ENCODE peak calls at places on chromosomes 5 and 9, in eight cellular contexts. B is BJ; D is astrocyte; Z is CD4-positive, alpha-beta T cell; A is GM13976; U is lower leg skin; H is sigmoid colon; X is body of pancreas. P is an unnamed sample.

GRCh38 chr5:72818866-72819534 is 2.5 kb downstream of the TNPO1 start:
- DNase-seq in Z (peak), X (peak), A (peak), B (no peak), H (peak), D (no peak), U (peak), P (no peak)

GRCh38 chr9:87855061-87855460 is 27.6 kb upstream of the SPATA31E1 start:
- DNase-seq in A (no peak), H (no peak), Z (no peak), U (no peak), X (no peak), B (no peak), D (no peak), P (no peak)

GRCh38 chr5:146993876-146994530 is 115.4 kb upstream of the PPP2R2B start:
- DNase-seq in X (no peak), A (no peak), Z (no peak), U (no peak), B (no peak), D (peak), H (no peak), P (no peak)

GRCh38 chr9:34994429-34995287 is 5.1 kb downstream of the DNAJB5 start:
- DNase-seq in X (no peak), D (peak), A (peak), B (no peak), Z (no peak), U (peak), H (no peak), P (no peak)

GRCh38 chr5:150672237-150672883 is 11.3 kb downstream of the MYOZ3 start:
- DNase-seq in Z (no peak), H (peak), X (no peak), A (peak), U (peak), B (no peak), D (no peak), P (no peak)

GRCh38 chr5:178069909-178070308 is 43.4 kb upstream of the N4BP3 start:
- DNase-seq in D (no peak), H (no peak), U (no peak), Z (no peak), X (peak), B (no peak), A (peak), P (no peak)

GRCh38 chr9:96686638-96687335 is 31.7 kb upstream of the PRXL2C start:
- DNase-seq in U (peak), D (peak), H (peak), Z (peak), X (peak), B (peak), A (peak), P (no peak)

GRCh38 chr5:147481376-147481775 is 28.5 kb downstream of the DPYSL3 start:
- DNase-seq in A (no peak), X (no peak), B (no peak), H (no peak), D (peak), Z (no peak), U (no peak), P (peak)

GRCh38 chr5:43603535-43604363 is 769 bp downstream of the NNT start:
- DNase-seq in B (no peak), H (peak), X (peak), A (peak), Z (peak), U (peak), D (peak), P (no peak)

GRCh38 chr5:180670586-180671359 is 21.4 kb upstream of the FLT4 start:
- DNase-seq in Z (no peak), H (no peak), A (peak), B (no peak), U (no peak), X (peak), D (peak), P (no peak)

GRCh38 chr9:34459356-34459755 is 751 bp downstream of the DNAI1 start:
- DNase-seq in Z (no peak), A (no peak), B (no peak), D (no peak), H (no peak), X (no peak), U (peak), P (no peak)

GRCh38 chr5:134135091-134135655 is 20.7 kb downstream of the TCF7 start:
- DNase-seq in B (no peak), Z (peak), H (peak), D (no peak), U (no peak), A (no peak), X (no peak), P (no peak)

GRCh38 chr5:137370096-137370495 is 129.0 kb downstream of the SPOCK1 start:
- DNase-seq in Z (no peak), H (no peak), X (no peak), U (peak), D (peak), B (peak), A (no peak), P (no peak)

DNA sequence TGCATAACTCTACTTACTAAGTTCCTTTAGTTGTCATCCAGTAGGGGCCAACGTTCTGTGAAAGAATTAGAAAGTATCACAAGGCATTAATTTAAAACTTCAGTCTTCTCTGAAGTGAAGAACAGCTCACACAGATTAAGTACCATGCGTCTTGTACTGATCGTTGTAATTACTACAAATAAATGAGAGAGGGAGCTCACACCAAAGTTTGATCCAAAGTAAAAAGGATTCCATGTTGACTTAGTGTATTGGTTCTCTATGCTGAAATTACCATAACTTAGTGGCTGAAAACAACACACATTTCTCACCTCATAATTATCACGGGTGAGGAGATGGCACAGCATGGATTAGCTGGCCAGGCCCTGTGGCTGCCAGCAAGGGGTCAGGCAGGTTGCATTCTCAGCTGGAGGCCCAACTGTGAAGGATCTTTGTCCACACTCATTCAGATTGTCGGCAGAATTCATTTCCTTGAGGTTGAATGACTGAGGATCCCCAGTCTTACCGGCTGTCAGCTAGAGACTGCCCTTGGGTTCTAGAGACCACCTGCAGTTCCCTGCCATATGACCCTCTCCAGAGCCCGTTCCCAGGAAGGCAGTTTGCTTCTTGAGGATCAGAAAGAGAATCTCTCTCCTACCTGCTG is 169.1 kb downstream of the YTHDC2 start:
- DNase-seq in U (no peak), A (no peak), D (peak), H (no peak), B (no peak), X (no peak), Z (no peak), P (no peak)
- TF ChIP-seq CTCF in U (no peak), A (no peak), D (no peak), H (no peak), B (peak), X (no peak), Z (no peak), P (no peak)

GRCh38 chr9:93010696-93011095 is 47.8 kb upstream of the SUSD3 start:
- DNase-seq in U (peak), A (peak), B (no peak), H (no peak), X (no peak), D (no peak), Z (no peak), P (no peak)
- TF ChIP-seq CTCF in U (no peak), A (no peak), B (no peak), H (no peak), X (no peak), D (no peak), Z (no peak), P (no peak)

GRCh38 chr5:173057062-173057924 is 1.1 kb downstream of the CREBRF start:
- DNase-seq in A (peak), B (peak), H (peak), X (peak), D (peak), Z (peak), U (peak), P (peak)
- TF ChIP-seq CTCF in A (no peak), B (peak), H (no peak), X (peak), D (no peak), Z (no peak), U (no peak), P (peak)

DNA sequence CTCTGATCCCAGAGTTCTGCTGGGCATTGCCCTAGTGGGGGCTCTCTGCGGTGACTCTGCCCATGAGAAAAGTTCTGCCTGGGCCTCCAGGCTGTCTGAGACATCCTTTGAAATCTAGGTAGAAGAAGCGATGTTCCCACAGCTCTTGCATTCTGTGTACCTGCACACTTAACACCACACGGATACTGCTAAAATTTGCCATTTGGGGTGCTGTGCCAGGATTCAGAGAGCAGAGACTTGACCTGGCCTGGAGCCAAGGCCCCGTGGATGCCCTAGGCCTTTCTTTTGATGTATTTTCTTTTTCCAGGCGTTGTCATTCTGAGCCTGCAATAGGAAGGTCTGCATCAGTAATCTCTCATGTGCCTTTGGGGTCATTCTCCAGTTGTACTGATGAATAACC is 89.3 kb upstream of the IL12B start:
- DNase-seq in X (no peak), B (no peak), H (no peak), U (no peak), A (no peak), Z (no peak), D (no peak), P (no peak)
- TF ChIP-seq CTCF in X (no peak), B (no peak), H (no peak), U (no peak), A (no peak), Z (no peak), D (no peak), P (no peak)

GRCh38 chr5:115812372-115812771 is 4.1 kb downstream of the CDO1 start:
- DNase-seq in B (no peak), U (no peak), Z (no peak), H (no peak), D (no peak), A (no peak), X (no peak), P (no peak)

GRCh38 chr5:115813719-115814118 is 2.7 kb downstream of the CDO1 start:
- DNase-seq in X (no peak), A (no peak), Z (no peak), U (no peak), B (no peak), H (no peak), D (no peak), P (no peak)

GRCh38 chr5:115816226-115817042 is at the start of gene CDO1:
- DNase-seq in Z (no peak), B (no peak), X (peak), D (peak), H (peak), A (peak), U (peak), P (no peak)

GRCh38 chr5:115815693-115816225 is 700 bp downstream of the CDO1 start:
- DNase-seq in H (no peak), X (no peak), D (peak), A (peak), B (no peak), U (no peak), Z (no peak), P (no peak)

DNA sequence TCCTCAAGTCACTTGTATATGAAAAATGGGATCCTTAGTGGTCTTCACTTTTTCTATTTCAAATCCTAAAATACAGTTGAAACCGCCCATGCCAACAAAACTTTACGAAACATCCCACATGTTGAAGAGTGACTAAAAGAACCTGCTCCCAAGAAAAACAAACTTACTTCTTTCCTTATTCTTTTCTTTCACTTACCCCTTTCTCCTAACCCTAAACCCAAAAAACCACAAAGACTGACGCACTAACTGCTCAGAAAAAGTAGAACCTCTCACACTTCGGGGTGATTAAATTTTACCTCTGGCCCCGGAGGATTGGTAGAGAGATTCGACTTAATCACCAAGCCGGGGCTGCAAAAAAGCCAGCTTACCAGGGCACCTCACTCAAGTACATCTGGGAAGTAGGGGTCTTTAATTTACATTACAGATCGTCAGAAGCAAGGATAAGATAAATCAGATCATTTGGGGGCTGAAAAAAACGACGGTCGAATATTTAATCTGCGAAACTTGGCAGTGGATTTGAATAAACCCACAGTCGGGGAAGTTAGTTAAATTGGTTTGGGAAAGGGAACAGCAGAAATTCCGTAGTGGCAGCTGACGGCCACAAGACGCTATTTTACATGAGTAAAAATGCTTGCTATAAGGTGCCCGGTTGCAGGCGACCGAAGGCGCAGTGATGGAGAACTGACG is 1.3 kb downstream of the CDO1 start:
- DNase-seq in B (no peak), H (no peak), Z (no peak), A (no peak), X (no peak), U (no peak), D (peak), P (no peak)
- TF ChIP-seq CTCF in B (no peak), H (no peak), Z (no peak), A (no peak), X (no peak), U (no peak), D (no peak), P (no peak)

DNA sequence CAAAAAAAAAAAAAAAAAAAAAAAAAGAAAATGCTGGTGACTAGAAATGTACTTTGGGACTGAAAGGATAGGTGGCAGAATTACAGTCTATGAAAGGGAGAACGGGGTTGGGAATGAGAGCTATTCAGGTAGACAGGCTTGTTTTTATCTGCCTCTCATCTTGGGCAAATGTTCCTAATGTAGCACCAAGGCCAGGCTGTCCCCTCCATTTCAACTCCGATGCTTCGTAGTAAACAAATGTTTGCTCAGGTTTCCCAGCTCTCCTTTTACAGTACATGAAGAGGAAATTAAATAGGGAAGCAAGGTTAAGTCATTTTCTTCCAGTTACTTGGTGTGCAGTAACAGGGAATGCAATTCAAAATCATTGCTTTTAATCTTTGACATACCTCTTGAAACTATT is 4.4 kb upstream of the BASP1 start:
- DNase-seq in H (no peak), Z (no peak), U (no peak), D (no peak), A (no peak), B (no peak), X (no peak), P (no peak)
- TF ChIP-seq CTCF in H (no peak), Z (no peak), U (no peak), D (no peak), A (no peak), B (no peak), X (no peak), P (no peak)

GRCh38 chr5:108950276-108950675 is 202.6 kb downstream of the FER start:
- DNase-seq in B (no peak), H (no peak), U (no peak), D (no peak), X (no peak), A (no peak), Z (no peak), P (no peak)

DNA sequence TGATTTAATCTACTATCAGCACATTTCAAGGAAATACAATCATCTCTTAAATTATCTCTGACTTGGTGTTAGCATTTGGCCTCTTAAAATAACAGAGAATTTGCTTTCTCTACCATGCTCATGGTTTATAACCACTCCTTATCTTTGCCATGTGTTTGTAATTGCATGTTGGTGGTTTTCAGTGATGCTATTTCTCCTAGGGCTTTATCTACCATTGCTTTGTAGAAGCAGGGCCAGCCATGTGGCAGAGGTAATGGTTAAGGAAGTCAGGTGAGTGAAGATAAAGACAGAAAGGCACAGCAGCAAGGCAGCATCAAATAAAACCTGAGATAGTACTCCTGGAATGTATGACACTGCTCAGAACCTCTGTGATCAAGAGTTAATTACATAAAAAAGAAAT is 206.2 kb downstream of the FER start:
- DNase-seq in H (no peak), B (no peak), D (peak), U (no peak), X (no peak), A (no peak), Z (no peak), P (no peak)
- TF ChIP-seq CTCF in H (no peak), B (no peak), D (no peak), U (no peak), X (no peak), A (no peak), Z (no peak), P (no peak)

GRCh38 chr5:52920929-52921328 is 68.2 kb upstream of the ITGA2 start:
- DNase-seq in B (no peak), D (no peak), X (no peak), Z (no peak), H (no peak), A (no peak), U (no peak), P (no peak)
- TF ChIP-seq CTCF in B (peak), D (no peak), X (no peak), Z (no peak), H (no peak), A (no peak), U (no peak), P (no peak)

P was measured in AG04449.